ENCODE peak calls at places on chromosomes 2 and 18, in five cellular contexts. V, T, N, H and M are unnamed samples.

GRCh38 chr2:219769044-219770030 is 141.9 kb downstream of the SLC4A3 start:
- DNase-seq in V (no peak), T (no peak), N (no peak), H (no peak), M (no peak)

GRCh38 chr2:206797376-206797775 is 32.0 kb downstream of the FASTKD2 start:
- DNase-seq in N (no peak), V (no peak), H (no peak), T (no peak), M (no peak)

GRCh38 chr2:101517753-101518152 is 42.8 kb upstream of the RFX8 start:
- DNase-seq in V (no peak), N (no peak), T (no peak), H (no peak), M (no peak)

GRCh38 chr2:181041661-181042060 is 61.3 kb downstream of the UBE2E3 start:
- DNase-seq in V (no peak), N (no peak), H (no peak), T (no peak), M (no peak)

GRCh38 chr2:79511320-79511951 is 1.4 kb upstream of the CTNNA2 start:
- DNase-seq in V (peak; percentile 68), H (no peak), N (no peak), T (no peak), M (peak; percentile 4)

GRCh38 chr2:102806250-102806837 is 44.5 kb downstream of the TMEM182 start:
- DNase-seq in T (no peak), H (no peak), N (peak; percentile 68), V (peak; percentile 82), M (peak; percentile 56)

GRCh38 chr18:49059028-49059670 is 108.4 kb upstream of the SMAD7 start:
- DNase-seq in N (no peak), T (no peak), V (no peak), H (no peak), M (no peak)

GRCh38 chr18:41938445-41938844 is 16.6 kb upstream of the PIK3C3 start:
- DNase-seq in T (no peak), V (no peak), N (no peak), H (no peak), M (no peak)

GRCh38 chr2:10352361-10352760 is 49.7 kb downstream of the HPCAL1 start:
- DNase-seq in T (no peak), H (no peak), N (no peak), V (no peak), M (no peak)

GRCh38 chr2:101837354-101837753 is 139.8 kb downstream of the MAP4K4 start:
- DNase-seq in V (no peak), N (no peak), T (no peak), H (no peak), M (no peak)

GRCh38 chr2:69514406-69514805 is 77.2 kb upstream of the NFU1 start:
- DNase-seq in H (no peak), N (no peak), V (no peak), T (no peak), M (no peak)

GRCh38 chr2:240430595-240430994 is 4.9 kb upstream of the GPC1 start:
- DNase-seq in H (peak; percentile 5), V (no peak), N (no peak), T (no peak), M (no peak)

GRCh38 chr2:217367464-217367863 is 507.6 kb upstream of the TNP1 start:
- DNase-seq in V (no peak), N (no peak), T (no peak), H (no peak), M (no peak)

GRCh38 chr2:166900700-166901099 is 12.4 kb downstream of the XIRP2 start:
- DNase-seq in V (no peak), H (no peak), N (no peak), T (no peak), M (no peak)

GRCh38 chr2:17539596-17539992 is 902 bp upstream of the VSNL1 start:
- DNase-seq in N (no peak), T (no peak), H (no peak), V (no peak), M (no peak)

GRCh38 chr2:27174638-27175037 is 25.8 kb downstream of the TCF23 start:
- DNase-seq in N (no peak), H (no peak), V (no peak), T (no peak), M (no peak)

GRCh38 chr18:32956591-32957310 is 183.9 kb upstream of the KLHL14 start:
- DNase-seq in H (no peak), N (no peak), T (no peak), V (no peak), M (no peak)

GRCh38 chr2:12352891-12353290 is 363.8 kb upstream of the TRIB2 start:
- DNase-seq in H (no peak), V (no peak), T (no peak), N (peak; percentile 66), M (no peak)